ENCODE peak calls at places on chromosomes 16 and 17, in six cellular contexts. P, S, Z, J, F and E are unnamed samples.

GRCh38 chr16:3640632-3641501 is 13.6 kb upstream of the DNASE1 start:
- DNase-seq in F (no peak), P (no peak), Z (no peak), S (no peak), J (no peak), E (no peak)

GRCh38 chr17:28252436-28252835 is 66.6 kb upstream of the TMEM97 start:
- DNase-seq in F (peak), P (no peak), J (no peak), Z (no peak), S (peak), E (no peak)

GRCh38 chr16:30494709-30495108 is 22.2 kb downstream of the ITGAL start:
- DNase-seq in J (no peak), F (no peak), P (no peak), S (no peak), Z (no peak), E (no peak)

GRCh38 chr17:78855561-78856165 is 15.0 kb upstream of the USP36 start:
- DNase-seq in Z (no peak), P (no peak), S (no peak), F (no peak), J (no peak), E (peak)

GRCh38 chr16:88196471-88197400 is 186.0 kb upstream of the ZNF469 start:
- DNase-seq in F (no peak), P (no peak), J (no peak), Z (no peak), S (peak), E (no peak)

GRCh38 chr17:58755577-58756245 is at the start of gene PPM1E:
- DNase-seq in Z (peak), P (peak), S (peak), J (no peak), F (peak), E (peak)

GRCh38 chr17:17778308-17779014 is 58.3 kb downstream of the SREBF1 start:
- DNase-seq in Z (no peak), J (no peak), S (no peak), P (peak), F (no peak), E (peak)

GRCh38 chr17:64418506-64419339 is 28.1 kb upstream of the PECAM1 start:
- DNase-seq in J (peak), F (peak), P (no peak), S (peak), Z (no peak), E (no peak)

GRCh38 chr17:83200746-83201145 is 121.3 kb downstream of the METRNL start:
- DNase-seq in S (no peak), J (no peak), Z (no peak), P (no peak), F (no peak), E (peak)

GRCh38 chr17:82876149-82876548 is 36.3 kb upstream of the ZNF750 start:
- DNase-seq in J (no peak), F (peak), Z (no peak), P (no peak), S (no peak), E (no peak)

GRCh38 chr17:40499551-40500189 is 1.8 kb downstream of the TNS4 start:
- DNase-seq in S (peak), P (peak), Z (no peak), J (no peak), F (peak), E (peak)

GRCh38 chr17:74514632-74515035 is 16.6 kb downstream of the CD300LB start:
- DNase-seq in J (no peak), P (no peak), F (no peak), S (no peak), Z (no peak), E (no peak)

GRCh38 chr16:6484121-6484520 is 848.5 kb upstream of the RBFOX1 start:
- DNase-seq in Z (no peak), S (no peak), P (no peak), F (no peak), J (no peak), E (no peak)

GRCh38 chr17:2337811-2338657 is 733 bp downstream of the SGSM2 start:
- DNase-seq in Z (peak), P (peak), S (peak), F (peak), J (no peak), E (peak)

GRCh38 chr16:3120435-3120834 is 8.0 kb downstream of the ZNF205 start:
- DNase-seq in Z (no peak), S (no peak), F (no peak), J (no peak), P (no peak), E (no peak)

GRCh38 chr17:7296189-7296861 is 1.9 kb upstream of the YBX2 start:
- DNase-seq in Z (peak), F (peak), J (no peak), S (peak), P (peak), E (peak)

GRCh38 chr16:30953511-30954124 is 3.9 kb upstream of the SETD1A start:
- DNase-seq in J (peak), S (peak), F (peak), Z (peak), P (peak), E (peak)